ENCODE peak calls at places on chromosomes 12 and 14, in four cellular contexts. V is sigmoid colon, H is heart left ventricle, Q is cardiac muscle cell. X is an unnamed sample.

GRCh38 chr14:100762901-100763300 is 36.2 kb downstream of the DLK1 start:
- DNase-seq in V (peak), Q (no peak), H (peak), X (no peak)

GRCh38 chr12:83823386-83824045 is 1089.1 kb downstream of the SLC6A15 start:
- DNase-seq in H (peak), Q (peak), V (no peak), X (peak)

GRCh38 chr12:92393504-92393903 is 247.9 kb upstream of the BTG1 start:
- DNase-seq in V (no peak), Q (no peak), H (no peak), X (no peak)

GRCh38 chr12:129959889-129960288 is 56.1 kb upstream of the TMEM132D start:
- DNase-seq in V (no peak), Q (no peak), H (no peak), X (no peak)

GRCh38 chr14:105853907-105854599 is 327.7 kb downstream of the TMEM121 start:
- DNase-seq in H (no peak), V (peak), Q (no peak), X (no peak)

GRCh38 chr12:105357162-105357691 is 26.7 kb downstream of the C12orf75 start:
- DNase-seq in Q (no peak), H (no peak), V (no peak), X (peak)

GRCh38 chr14:73339206-73339605 is 101.9 kb downstream of the PAPLN start:
- DNase-seq in V (no peak), Q (no peak), H (no peak), X (no peak)

GRCh38 chr12:109900752-109901580 is 892 bp downstream of the TCHP start:
- DNase-seq in H (no peak), V (no peak), Q (no peak), X (peak)

GRCh38 chr14:90871605-90872233 is 55.5 kb upstream of the TTC7B start:
- DNase-seq in H (no peak), V (no peak), Q (peak), X (no peak)

GRCh38 chr12:66647034-66647691 is 31.7 kb downstream of the GRIP1 start:
- DNase-seq in V (no peak), H (no peak), Q (peak), X (no peak)

GRCh38 chr14:87179936-87180335 is 813.0 kb downstream of the GALC start:
- DNase-seq in Q (no peak), V (no peak), H (no peak), X (no peak)

GRCh38 chr12:26198742-26199141 is 3.4 kb downstream of the SSPN start:
- DNase-seq in Q (peak), H (peak), V (peak), X (no peak)

GRCh38 chr14:65496178-65496993 is 83.9 kb downstream of the FUT8 start:
- DNase-seq in V (no peak), H (no peak), Q (peak), X (no peak)

GRCh38 chr12:4984971-4985370 is 58.7 kb upstream of the KCNA5 start:
- DNase-seq in V (no peak), Q (no peak), H (no peak), X (no peak)

GRCh38 chr12:627863-628805 is 35.1 kb downstream of the NINJ2 start:
- DNase-seq in V (no peak), Q (no peak), H (no peak), X (no peak)

GRCh38 chr12:105750096-105750495 is 388.7 kb downstream of the NUAK1 start:
- DNase-seq in V (no peak), H (no peak), Q (no peak), X (no peak)

GRCh38 chr14:98175436-98175835 is 1096.6 kb downstream of the BCL11B start:
- DNase-seq in Q (no peak), V (no peak), H (no peak), X (no peak)

GRCh38 chr14:35991356-35991755 is 165.2 kb downstream of the BRMS1L start:
- DNase-seq in Q (no peak), V (no peak), H (no peak), X (no peak)

GRCh38 chr12:94305293-94305957 is 154.2 kb downstream of the CEP83 start:
- DNase-seq in V (no peak), H (no peak), Q (peak), X (no peak)

GRCh38 chr12:15050664-15051063 is 77.8 kb downstream of the PDE6H start:
- DNase-seq in Q (peak), V (peak), H (no peak), X (no peak)

GRCh38 chr12:56221233-56221756 is 427 bp downstream of the RNF41 start:
- DNase-seq in Q (peak), V (peak), H (peak), X (no peak)

GRCh38 chr12:97944576-97944975 is 482.0 kb downstream of the RMST start:
- DNase-seq in V (no peak), H (no peak), Q (no peak), X (no peak)

GRCh38 chr12:49658276-49658675 is 34.9 kb downstream of the PRPF40B start:
- DNase-seq in V (no peak), Q (no peak), H (no peak), X (no peak)

GRCh38 chr12:49953961-49954835 is 3.7 kb downstream of the AQP2 start:
- DNase-seq in Q (no peak), V (no peak), H (no peak), X (no peak)

GRCh38 chr12:14257734-14258467 is 107.6 kb upstream of the ATF7IP start:
- DNase-seq in Q (peak), H (peak), V (peak), X (peak)

GRCh38 chr14:90726656-90727055 is 89.6 kb downstream of the TTC7B start:
- DNase-seq in V (peak), Q (peak), H (no peak), X (no peak)

GRCh38 chr12:40446385-40446784 is 221.6 kb downstream of the LRRK2 start:
- DNase-seq in V (no peak), H (no peak), Q (no peak), X (peak)

GRCh38 chr14:24339284-24340151 is at the start of gene RIPK3:
- DNase-seq in H (peak), Q (no peak), V (no peak), X (peak)

GRCh38 chr12:78018939-78019338 is 188.2 kb downstream of the NAV3 start:
- DNase-seq in V (no peak), H (no peak), Q (peak), X (no peak)

GRCh38 chr12:128818065-128819022 is 5.4 kb downstream of the SLC15A4 start:
- DNase-seq in Q (peak), V (peak), H (peak), X (peak)

GRCh38 chr12:54201001-54201794 is 12.4 kb upstream of the SMUG1 start:
- DNase-seq in Q (peak), H (peak), V (peak), X (peak)

GRCh38 chr14:34926552-34926951 is 51.4 kb upstream of the BAZ1A start:
- DNase-seq in Q (peak), H (no peak), V (no peak), X (no peak)

GRCh38 chr14:21852061-21852664 is 178.5 kb upstream of the OR4E1 start:
- DNase-seq in V (no peak), H (no peak), Q (peak), X (peak)

GRCh38 chr14:56189306-56189705 is 71.1 kb downstream of the PELI2 start:
- DNase-seq in V (no peak), Q (peak), H (no peak), X (no peak)

GRCh38 chr12:53966385-53967133 is 6.4 kb upstream of the HOXC11 start:
- DNase-seq in V (no peak), Q (no peak), H (no peak), X (no peak)

GRCh38 chr12:110590806-110591326 is 7.7 kb upstream of the PPTC7 start:
- DNase-seq in H (no peak), V (no peak), Q (peak), X (peak)

GRCh38 chr12:6635375-6635855 is 344 bp downstream of the LPAR5 start:
- DNase-seq in Q (no peak), V (no peak), H (no peak), X (peak)

GRCh38 chr14:68879841-68880575 is 87.1 kb upstream of the ZFP36L1 start:
- DNase-seq in V (peak), Q (no peak), H (no peak), X (no peak)

GRCh38 chr14:101884537-101885253 is 79.7 kb upstream of the DYNC1H1 start:
- DNase-seq in H (no peak), V (peak), Q (no peak), X (no peak)

GRCh38 chr12:122028601-122029560 is 7.2 kb downstream of the BCL7A start:
- DNase-seq in H (no peak), V (no peak), Q (no peak), X (peak)
- TF ChIP-seq CTCF in H (no peak), V (no peak), Q (no peak), X (no peak)

DNA sequence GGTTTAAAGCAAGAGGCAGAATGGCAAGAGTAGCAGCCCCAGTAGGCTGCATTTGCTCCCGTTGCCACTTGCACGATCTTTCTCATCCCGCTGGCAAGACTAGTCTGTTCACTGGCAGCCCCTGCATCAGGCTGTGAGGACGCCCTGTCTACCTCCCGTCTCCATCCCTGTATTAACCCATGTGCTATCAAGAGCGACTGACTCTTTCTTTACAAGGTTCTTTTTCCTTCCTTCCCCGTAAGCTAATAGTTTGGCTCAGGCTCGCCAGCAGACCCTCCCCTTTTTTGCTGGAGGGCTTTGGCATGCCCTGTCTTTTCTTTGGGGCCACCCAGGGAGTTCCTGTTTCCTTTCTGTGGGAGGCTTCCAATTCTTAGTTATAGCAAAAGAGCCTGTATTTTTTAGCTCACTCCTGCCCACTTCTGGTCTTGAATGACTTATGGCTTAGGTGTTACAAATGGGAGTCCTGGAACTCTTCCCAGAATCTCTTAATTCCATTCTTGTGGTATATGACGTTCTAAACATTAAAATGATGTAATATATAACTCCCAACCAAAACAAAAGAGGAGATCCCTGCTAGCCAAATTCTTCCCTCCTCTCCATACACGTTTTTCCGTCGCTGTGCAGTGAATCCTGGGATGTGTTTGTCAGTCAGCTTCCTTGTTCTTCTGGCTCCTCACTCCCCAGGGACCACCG is 149.0 kb downstream of the PRKCH start:
- DNase-seq in H (peak), V (no peak), Q (peak), X (no peak)
- TF ChIP-seq CTCF in H (peak), V (no peak), Q (peak), X (no peak)

GRCh38 chr12:3496964-3497363 is 6.0 kb downstream of the PRMT8 start:
- DNase-seq in H (no peak), Q (no peak), V (no peak), X (no peak)
- TF ChIP-seq CTCF in H (no peak), Q (no peak), V (no peak), X (no peak)

DNA sequence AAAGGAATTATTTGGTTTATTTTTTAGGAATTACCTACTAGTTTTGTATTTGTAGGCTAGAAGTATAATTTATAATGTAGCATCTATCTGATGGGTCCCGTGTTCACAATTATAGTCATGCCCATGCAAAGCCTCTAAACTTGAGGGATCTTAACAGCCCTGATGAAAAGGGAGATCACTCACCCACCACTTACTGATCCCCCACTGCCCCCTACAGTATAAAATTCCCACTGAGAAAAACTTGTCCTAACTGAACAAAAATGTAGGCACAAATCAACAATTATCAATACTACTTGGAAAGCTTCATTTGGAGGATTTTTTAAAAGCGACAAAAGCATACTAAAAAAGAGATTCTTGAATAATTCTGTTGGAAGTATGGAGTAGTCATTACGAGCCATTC is 21.0 kb downstream of the WIF1 start:
- DNase-seq in V (no peak), Q (peak), H (no peak), X (no peak)
- TF ChIP-seq CTCF in V (no peak), Q (peak), H (no peak), X (no peak)

DNA sequence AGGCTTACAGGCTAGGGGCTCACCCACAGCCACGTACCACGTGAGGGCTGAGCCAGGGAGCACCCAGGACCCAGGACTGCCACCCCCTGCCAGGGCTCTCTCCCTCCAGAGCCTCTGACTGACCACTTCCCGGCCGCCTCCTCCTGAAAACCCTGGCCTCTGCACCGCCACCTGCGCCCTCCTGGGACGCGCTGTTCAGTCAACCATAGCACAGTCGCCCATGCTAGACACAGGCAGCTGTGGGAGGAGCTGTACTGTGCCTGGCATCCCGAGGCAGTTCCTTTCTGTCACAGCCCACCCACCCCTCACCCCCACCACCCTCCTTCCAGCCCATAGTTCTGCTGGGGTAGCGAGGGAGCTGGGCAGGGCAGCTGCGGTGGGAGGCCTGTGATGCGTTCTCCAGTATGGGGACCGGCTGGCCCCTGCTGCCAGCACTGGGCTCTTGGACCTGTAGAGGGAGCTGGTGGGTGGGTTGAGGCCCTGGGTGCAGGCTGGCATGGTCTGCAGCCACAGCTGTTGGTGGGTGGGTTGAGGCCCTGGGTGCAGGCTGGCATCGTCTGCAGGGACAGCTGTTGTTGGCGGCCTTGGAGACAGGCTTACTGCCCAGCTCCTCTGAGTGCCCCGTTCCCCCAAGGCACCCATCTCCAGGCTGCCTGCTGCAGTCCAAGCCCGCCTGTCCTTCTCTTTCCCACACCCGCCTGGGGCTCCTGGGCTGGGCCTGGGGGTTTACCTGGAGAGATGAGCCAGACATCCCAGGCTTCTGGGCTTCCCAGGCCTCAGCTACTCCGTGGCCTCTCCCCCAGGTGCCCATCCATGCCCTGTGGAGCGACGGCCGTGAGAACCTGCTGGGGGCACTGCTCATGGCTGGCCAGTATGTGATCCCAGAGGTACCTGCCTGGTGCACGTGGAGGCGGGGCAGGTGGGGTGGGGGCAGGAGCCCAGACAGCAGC is 11.5 kb downstream of the ASPG start:
- DNase-seq in H (peak), Q (no peak), V (no peak), X (no peak)
- TF ChIP-seq CTCF in H (no peak), Q (no peak), V (no peak), X (no peak)

DNA sequence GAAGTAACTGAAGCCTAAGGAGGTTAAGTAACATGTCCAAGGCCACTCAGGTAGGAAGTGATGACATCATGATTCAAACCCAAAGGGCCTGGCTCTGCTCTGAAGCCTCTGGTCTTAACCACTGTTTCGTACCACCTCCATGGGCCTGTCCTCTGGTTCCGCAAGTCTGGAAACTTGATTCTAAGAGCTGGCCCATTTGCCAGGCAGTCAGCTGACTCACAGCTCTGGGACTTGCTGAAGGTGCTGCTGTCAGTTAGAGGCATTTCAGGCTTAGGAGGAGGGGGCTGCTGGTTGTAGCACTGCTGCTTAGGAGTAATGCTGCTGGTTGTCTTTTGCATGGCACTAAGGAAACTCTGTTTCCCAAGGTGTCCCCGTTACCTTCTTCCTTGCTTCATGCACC is 7.9 kb downstream of the NRXN3 start:
- DNase-seq in V (no peak), H (no peak), Q (no peak), X (no peak)
- TF ChIP-seq CTCF in V (no peak), H (no peak), Q (no peak), X (no peak)

GRCh38 chr12:51372021-51372420 is 19.2 kb downstream of the GALNT6 start:
- DNase-seq in Q (no peak), V (no peak), H (no peak), X (no peak)
- TF ChIP-seq CTCF in Q (no peak), V (no peak), H (no peak), X (no peak)